ENCODE peak calls at places on chromosomes 11 and 22, in four cellular contexts. One of them, this sample, is unnamed.

GRCh38 chr22:39135092-39135896 is 17.2 kb downstream of the CBX7 start:
- DNase-seq in K562: peak; percentile 64
- DNase-seq in HepG2: peak; percentile 55
- DNase-seq in GM12878: no peak
- DNase-seq in this sample: peak; percentile 70

GRCh38 chr11:128890543-128891409 is at the start of gene KCNJ5:
- DNase-seq in K562: no peak
- DNase-seq in HepG2: no peak
- DNase-seq in GM12878: no peak
- DNase-seq in this sample: peak; percentile 45

GRCh38 chr11:59106363-59107336 is at the start of gene FAM111B:
- DNase-seq in K562: peak; percentile 12
- DNase-seq in HepG2: peak; percentile 94
- DNase-seq in GM12878: peak; percentile 84
- DNase-seq in this sample: no peak

GRCh38 chr22:30250039-30250565 is 3.5 kb upstream of the LIF start:
- DNase-seq in K562: no peak
- DNase-seq in HepG2: no peak
- DNase-seq in GM12878: no peak
- DNase-seq in this sample: no peak

GRCh38 chr11:128772814-128773213 is 78.9 kb downstream of the FLI1 start:
- DNase-seq in K562: no peak
- DNase-seq in HepG2: no peak
- DNase-seq in GM12878: no peak
- DNase-seq in this sample: no peak

GRCh38 chr22:47408409-47408808 is 646.0 kb downstream of the TBC1D22A start:
- DNase-seq in K562: peak; percentile 3
- DNase-seq in HepG2: no peak
- DNase-seq in GM12878: no peak
- DNase-seq in this sample: no peak

GRCh38 chr22:36331306-36331911 is 56.4 kb downstream of the MYH9 start:
- DNase-seq in K562: peak; percentile 83
- DNase-seq in HepG2: peak; percentile 75
- DNase-seq in GM12878: peak; percentile 81
- DNase-seq in this sample: peak; percentile 57

GRCh38 chr11:122214567-122214966 is 98.6 kb upstream of the BLID start:
- DNase-seq in K562: no peak
- DNase-seq in HepG2: no peak
- DNase-seq in GM12878: no peak
- DNase-seq in this sample: no peak

GRCh38 chr11:118572914-118573550 is 823 bp downstream of the ARCN1 start:
- DNase-seq in K562: peak; percentile 80
- DNase-seq in HepG2: peak; percentile 27
- DNase-seq in GM12878: peak; percentile 15
- DNase-seq in this sample: peak; percentile 20

GRCh38 chr11:36156486-36157150 is 132.6 kb downstream of the COMMD9 start:
- DNase-seq in K562: no peak
- DNase-seq in HepG2: no peak
- DNase-seq in GM12878: no peak
- DNase-seq in this sample: no peak

GRCh38 chr11:2827256-2827655 is 58.3 kb downstream of the CDKN1C start:
- DNase-seq in K562: no peak
- DNase-seq in HepG2: no peak
- DNase-seq in GM12878: no peak
- DNase-seq in this sample: no peak

GRCh38 chr11:102599642-102600261 is 25.4 kb downstream of the MMP20 start:
- DNase-seq in K562: peak; percentile 15
- DNase-seq in HepG2: peak; percentile 89
- DNase-seq in GM12878: no peak
- DNase-seq in this sample: no peak

GRCh38 chr22:26897384-26897783 is 240.0 kb downstream of the MIAT start:
- DNase-seq in K562: no peak
- DNase-seq in HepG2: no peak
- DNase-seq in GM12878: no peak
- DNase-seq in this sample: no peak

GRCh38 chr11:107916671-107917241 is 11.5 kb upstream of the RAB39A start:
- DNase-seq in K562: peak; percentile 37
- DNase-seq in HepG2: peak; percentile 19
- DNase-seq in GM12878: no peak
- DNase-seq in this sample: peak; percentile 72

GRCh38 chr11:132504501-132505041 is 1027.7 kb downstream of the OPCML start:
- DNase-seq in K562: no peak
- DNase-seq in HepG2: no peak
- DNase-seq in GM12878: no peak
- DNase-seq in this sample: no peak

GRCh38 chr11:119473901-119474681 is 51.1 kb upstream of the THY1 start:
- DNase-seq in K562: no peak
- DNase-seq in HepG2: no peak
- DNase-seq in GM12878: no peak
- DNase-seq in this sample: no peak

GRCh38 chr11:92022499-92022898 is 202.1 kb upstream of the FAT3 start:
- DNase-seq in K562: no peak
- DNase-seq in HepG2: no peak
- DNase-seq in GM12878: no peak
- DNase-seq in this sample: no peak

DNA sequence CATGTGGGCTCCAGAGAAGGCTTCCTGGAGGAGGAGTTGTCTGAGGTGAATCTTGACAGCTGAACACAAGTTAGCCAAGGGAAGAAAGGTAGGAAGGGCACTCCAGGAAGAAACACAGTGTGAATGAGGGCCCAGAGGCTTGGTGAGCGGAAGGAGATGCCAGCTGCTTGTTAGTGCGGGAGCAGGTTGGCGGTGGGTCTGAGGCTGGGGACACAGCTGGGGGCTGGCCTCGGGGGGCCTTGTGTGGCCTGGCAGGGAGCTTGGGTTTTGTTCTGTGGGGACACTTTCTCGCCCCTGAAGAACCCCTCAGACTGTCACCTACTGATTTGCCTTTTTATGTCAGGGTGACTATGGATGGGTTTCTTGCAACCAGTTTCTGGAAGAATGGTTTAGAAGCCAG is 160.0 kb downstream of the ST3GAL4 start:
- DNase-seq in K562: no peak
- DNase-seq in HepG2: no peak
- DNase-seq in GM12878: no peak
- DNase-seq in this sample: no peak
- TF ChIP-seq BHLHE40 in K562: no peak
- TF ChIP-seq BHLHE40 in HepG2: no peak
- TF ChIP-seq BHLHE40 in GM12878: no peak
- TF ChIP-seq BHLHE40 in this sample: no peak

GRCh38 chr22:44837481-44837880 is 85.1 kb downstream of the ARHGAP8 start:
- DNase-seq in K562: no peak
- DNase-seq in HepG2: no peak
- DNase-seq in GM12878: no peak
- DNase-seq in this sample: no peak
- TF ChIP-seq SP1 in K562: no peak
- TF ChIP-seq SP1 in HepG2: no peak
- TF ChIP-seq SP1 in GM12878: no peak
- TF ChIP-seq SP1 in this sample: no peak

GRCh38 chr22:45103756-45104155 is 60.0 kb upstream of the NUP50 start:
- DNase-seq in K562: no peak
- DNase-seq in HepG2: no peak
- DNase-seq in GM12878: no peak
- DNase-seq in this sample: no peak

GRCh38 chr22:45099961-45100360 is 63.8 kb upstream of the NUP50 start:
- DNase-seq in K562: no peak
- DNase-seq in HepG2: no peak
- DNase-seq in GM12878: no peak
- DNase-seq in this sample: no peak

GRCh38 chr22:45102896-45103420 is 60.8 kb upstream of the NUP50 start:
- DNase-seq in K562: no peak
- DNase-seq in HepG2: no peak
- DNase-seq in GM12878: no peak
- DNase-seq in this sample: no peak

GRCh38 chr22:45104313-45104712 is 59.4 kb upstream of the NUP50 start:
- DNase-seq in K562: no peak
- DNase-seq in HepG2: no peak
- DNase-seq in GM12878: no peak
- DNase-seq in this sample: no peak

GRCh38 chr22:45101828-45102227 is 61.9 kb upstream of the NUP50 start:
- DNase-seq in K562: peak; percentile 57
- DNase-seq in HepG2: peak; percentile 67
- DNase-seq in GM12878: no peak
- DNase-seq in this sample: no peak
- TF ChIP-seq FOXK2 in K562: no peak
- TF ChIP-seq FOXK2 in HepG2: no peak
- TF ChIP-seq FOXK2 in GM12878: no peak
- TF ChIP-seq FOXK2 in this sample: no peak

DNA sequence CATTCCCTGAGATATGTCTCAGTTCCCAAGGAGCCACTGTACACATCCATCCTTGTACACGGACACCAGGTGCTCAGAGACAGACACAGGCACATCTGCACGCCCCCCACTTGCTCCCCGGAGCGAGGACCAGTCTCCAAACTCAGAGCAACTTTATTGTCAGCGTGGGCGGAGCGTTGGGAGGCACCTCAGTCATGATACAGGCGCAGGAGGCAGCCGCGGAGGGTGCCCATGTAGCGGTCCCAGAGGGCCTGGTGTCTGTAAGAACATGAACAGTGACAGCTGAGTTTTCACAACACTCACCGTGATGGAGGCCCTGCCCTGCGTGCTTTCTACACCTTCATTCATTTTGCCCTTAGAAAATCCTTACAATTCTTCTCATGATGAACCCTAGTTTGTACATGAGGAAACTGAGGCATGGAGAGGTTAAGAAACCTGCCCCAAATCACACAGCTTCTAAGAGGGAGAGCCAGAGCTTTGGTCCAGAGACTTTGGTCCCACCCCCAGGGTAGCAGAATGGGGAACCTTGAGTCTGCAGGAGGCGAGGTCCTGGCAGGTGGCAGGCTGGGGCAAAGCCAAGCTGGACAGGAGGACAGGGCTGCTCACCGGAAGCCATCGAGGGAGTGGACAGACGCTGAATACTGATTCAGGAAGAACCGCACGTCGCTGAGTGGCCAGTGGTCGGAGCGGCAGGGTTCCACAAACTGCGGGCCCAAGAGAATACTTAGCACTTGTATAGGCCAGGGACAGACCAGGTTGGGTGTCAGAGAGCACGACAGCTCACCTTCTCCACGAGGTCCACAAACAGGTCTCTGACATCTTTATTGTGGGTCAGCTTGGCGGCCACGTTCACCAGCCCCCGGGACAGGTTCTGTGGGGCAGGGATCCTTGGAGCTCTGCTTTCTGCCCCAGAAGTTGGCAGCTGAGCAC is 4.2 kb downstream of the FIBP start:
- DNase-seq in K562: no peak
- DNase-seq in HepG2: no peak
- DNase-seq in GM12878: no peak
- DNase-seq in this sample: no peak
- TF ChIP-seq BHLHE40 in K562: no peak
- TF ChIP-seq BHLHE40 in HepG2: no peak
- TF ChIP-seq BHLHE40 in GM12878: no peak
- TF ChIP-seq BHLHE40 in this sample: no peak

GRCh38 chr11:76638267-76639197 is 32.0 kb downstream of the LRRC32 start:
- DNase-seq in K562: no peak
- DNase-seq in HepG2: no peak
- DNase-seq in GM12878: no peak
- DNase-seq in this sample: no peak

GRCh38 chr11:76639621-76640020 is 30.9 kb downstream of the LRRC32 start:
- DNase-seq in K562: no peak
- DNase-seq in HepG2: no peak
- DNase-seq in GM12878: no peak
- DNase-seq in this sample: no peak

GRCh38 chr11:76641905-76642304 is 28.6 kb downstream of the LRRC32 start:
- DNase-seq in K562: no peak
- DNase-seq in HepG2: no peak
- DNase-seq in GM12878: no peak
- DNase-seq in this sample: no peak

GRCh38 chr11:76642341-76642740 is 28.2 kb downstream of the LRRC32 start:
- DNase-seq in K562: no peak
- DNase-seq in HepG2: no peak
- DNase-seq in GM12878: no peak
- DNase-seq in this sample: no peak

DNA sequence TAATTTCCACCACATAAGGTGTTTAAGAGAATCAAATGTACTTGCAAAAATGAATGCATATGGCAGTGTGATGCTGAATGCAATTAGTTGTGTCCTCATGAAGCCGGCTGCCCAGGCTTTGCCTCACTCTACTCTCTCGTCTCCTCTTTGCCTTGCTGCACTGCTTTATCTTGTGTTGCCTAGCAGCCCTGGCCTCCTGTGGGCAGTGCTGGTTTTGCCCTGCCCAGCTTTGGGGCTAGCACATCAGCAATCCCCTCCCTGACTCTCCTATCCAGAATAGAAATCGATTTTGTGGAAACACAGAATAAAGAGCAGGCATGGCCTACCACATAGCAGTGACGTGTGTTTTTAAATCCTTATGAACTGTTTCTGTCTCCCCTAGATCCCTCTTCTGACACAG is 30.0 kb downstream of the LRRC32 start:
- DNase-seq in K562: no peak
- DNase-seq in HepG2: no peak
- DNase-seq in GM12878: no peak
- DNase-seq in this sample: no peak
- TF ChIP-seq SP1 in K562: no peak
- TF ChIP-seq SP1 in HepG2: no peak
- TF ChIP-seq SP1 in GM12878: no peak
- TF ChIP-seq SP1 in this sample: no peak

GRCh38 chr22:23529166-23530103 is 50.7 kb downstream of the IGLL1 start:
- DNase-seq in K562: no peak
- DNase-seq in HepG2: no peak
- DNase-seq in GM12878: no peak
- DNase-seq in this sample: no peak
- TF ChIP-seq FOXK2 in K562: no peak
- TF ChIP-seq FOXK2 in HepG2: no peak
- TF ChIP-seq FOXK2 in GM12878: no peak
- TF ChIP-seq FOXK2 in this sample: no peak

GRCh38 chr11:13384837-13385417 is 78.1 kb downstream of the BTBD10 start:
- DNase-seq in K562: peak; percentile 48
- DNase-seq in HepG2: peak; percentile 25
- DNase-seq in GM12878: peak; percentile 3
- DNase-seq in this sample: peak; percentile 52
- TF ChIP-seq BHLHE40 in K562: no peak
- TF ChIP-seq BHLHE40 in HepG2: no peak
- TF ChIP-seq BHLHE40 in GM12878: no peak
- TF ChIP-seq BHLHE40 in this sample: no peak

GRCh38 chr22:49108636-49109315 is 718.9 kb downstream of the BRD1 start:
- DNase-seq in K562: no peak
- DNase-seq in HepG2: no peak
- DNase-seq in GM12878: no peak
- DNase-seq in this sample: no peak
- TF ChIP-seq SP1 in K562: no peak
- TF ChIP-seq SP1 in HepG2: no peak
- TF ChIP-seq SP1 in GM12878: no peak
- TF ChIP-seq SP1 in this sample: no peak

GRCh38 chr22:24502540-24502939 is 7.4 kb downstream of the UPB1 start:
- DNase-seq in K562: no peak
- DNase-seq in HepG2: no peak
- DNase-seq in GM12878: no peak
- DNase-seq in this sample: no peak
- TF ChIP-seq FOXK2 in K562: no peak
- TF ChIP-seq FOXK2 in HepG2: no peak
- TF ChIP-seq FOXK2 in GM12878: no peak
- TF ChIP-seq FOXK2 in this sample: no peak

This sample was measured in HEK293T.